ENCODE peak calls at places on chromosomes 12 and 14, in four cellular contexts. V, E, Q and C are unnamed samples.

GRCh38 chr12:118034429-118035193 is 18.1 kb downstream of the RFC5 start:
- DNase-seq in V (no peak), E (peak; percentile 60), Q (no peak), C (no peak)

GRCh38 chr12:13982010-13982409 is 608 bp upstream of the GRIN2B start:
- DNase-seq in V (no peak), E (no peak), Q (no peak), C (no peak)

GRCh38 chr14:99946652-99947489 is 118.4 kb upstream of the EVL start:
- DNase-seq in V (no peak), E (no peak), Q (no peak), C (no peak)

GRCh38 chr12:3679831-3680230 is 73.1 kb downstream of the CRACR2A start:
- DNase-seq in V (no peak), E (no peak), Q (no peak), C (no peak)

GRCh38 chr14:60035177-60035576 is 56.5 kb upstream of the PCNX4 start:
- DNase-seq in V (no peak), E (no peak), Q (no peak), C (no peak)

GRCh38 chr14:90573385-90574105 is 176.7 kb downstream of the CALM1 start:
- DNase-seq in V (no peak), E (no peak), Q (no peak), C (no peak)

GRCh38 chr12:132908145-132909029 is 21.0 kb upstream of the CHFR start:
- DNase-seq in V (peak; percentile 98), E (peak; percentile 94), Q (peak; percentile 85), C (peak; percentile 91)

GRCh38 chr14:34718750-34719304 is 4.4 kb upstream of the CFL2 start:
- DNase-seq in V (no peak), E (peak; percentile 74), Q (no peak), C (no peak)

GRCh38 chr12:104072099-104072498 is 7.8 kb downstream of the HCFC2 start:
- DNase-seq in V (no peak), E (peak; percentile 50), Q (no peak), C (no peak)

GRCh38 chr12:6229823-6230222 is 29.6 kb downstream of the CD9 start:
- DNase-seq in V (peak; percentile 91), E (peak; percentile 97), Q (no peak), C (no peak)

GRCh38 chr12:120858306-120859088 is 45.7 kb downstream of the SPPL3 start:
- DNase-seq in V (no peak), E (no peak), Q (no peak), C (no peak)

GRCh38 chr12:113002155-113002554 is 23.8 kb downstream of the OAS2 start:
- DNase-seq in V (no peak), E (no peak), Q (no peak), C (no peak)

GRCh38 chr14:53715390-53715730 is 241.3 kb downstream of the BMP4 start:
- DNase-seq in V (no peak), E (peak; percentile 28), Q (peak; percentile 73), C (peak; percentile 65)

GRCh38 chr14:102786758-102787157 is 9.5 kb downstream of the TRAF3 start:
- DNase-seq in V (no peak), E (peak; percentile 47), Q (no peak), C (no peak)

GRCh38 chr12:117842630-117843029 is 126.2 kb downstream of the KSR2 start:
- DNase-seq in V (no peak), E (no peak), Q (no peak), C (no peak)

GRCh38 chr12:80509781-80510556 is 65.9 kb downstream of the PTPRQ start:
- DNase-seq in V (no peak), E (peak; percentile 87), Q (no peak), C (no peak)

GRCh38 chr14:29892327-29892726 is 35.3 kb downstream of the PRKD1 start:
- DNase-seq in V (no peak), E (peak; percentile 13), Q (no peak), C (no peak)

GRCh38 chr14:44374906-44375305 is 132.2 kb downstream of the FSCB start:
- DNase-seq in V (no peak), E (no peak), Q (no peak), C (no peak)

GRCh38 chr14:87000071-87000470 is 992.9 kb downstream of the GALC start:
- DNase-seq in V (no peak), E (no peak), Q (no peak), C (no peak)

GRCh38 chr12:3972576-3972975 is 99.4 kb upstream of the PARP11 start:
- DNase-seq in V (no peak), E (no peak), Q (no peak), C (no peak)

GRCh38 chr14:95389471-95390011 is 69.8 kb upstream of the CLMN start:
- DNase-seq in V (peak; percentile 94), E (no peak), Q (no peak), C (no peak)

GRCh38 chr14:91997492-91997891 is 42.4 kb downstream of the TRIP11 start:
- DNase-seq in V (no peak), E (peak; percentile 28), Q (no peak), C (no peak)

GRCh38 chr12:78959556-78959955 is 95.0 kb downstream of the SYT1 start:
- DNase-seq in V (no peak), E (no peak), Q (no peak), C (no peak)

GRCh38 chr14:51304428-51304827 is 64.4 kb downstream of the TMX1 start:
- DNase-seq in V (no peak), E (peak; percentile 80), Q (peak; percentile 58), C (peak; percentile 68)

GRCh38 chr12:53804429-53804828 is 52.6 kb upstream of the CISTR start:
- DNase-seq in V (no peak), E (no peak), Q (no peak), C (no peak)

GRCh38 chr12:53805067-53805466 is 53.3 kb upstream of the CISTR start:
- DNase-seq in V (no peak), E (peak; percentile 64), Q (no peak), C (no peak)

GRCh38 chr12:53805801-53806200 is 54.0 kb upstream of the CISTR start:
- DNase-seq in V (no peak), E (peak; percentile 55), Q (no peak), C (peak; percentile 21)

GRCh38 chr12:53803194-53803593 is 51.4 kb upstream of the CISTR start:
- DNase-seq in V (no peak), E (no peak), Q (no peak), C (no peak)

GRCh38 chr12:53803703-53804102 is 51.9 kb upstream of the CISTR start:
- DNase-seq in V (no peak), E (no peak), Q (no peak), C (no peak)
- H3K4me3 ChIP-seq in V (no peak overlapping the region), E (no peak overlapping the region), Q (no peak overlapping the region), C (no peak overlapping the region)

GRCh38 chr12:57838594-57839302 is 7.8 kb downstream of the CTDSP2 start:
- DNase-seq in V (no peak), E (peak; percentile 39), Q (no peak), C (no peak)
- H3K4me3 ChIP-seq in V (peak overlapping the region; percentile 43), E (no peak overlapping the region), Q (no peak overlapping the region), C (no peak overlapping the region)

GRCh38 chr14:75487155-75487671 is 35.1 kb upstream of the BATF start:
- DNase-seq in V (no peak), E (no peak), Q (peak; percentile 25), C (peak; percentile 31)

GRCh38 chr14:75486317-75486716 is 36.0 kb upstream of the BATF start:
- DNase-seq in V (no peak), E (no peak), Q (no peak), C (no peak)

GRCh38 chr14:75482366-75482765 is 39.9 kb upstream of the BATF start:
- DNase-seq in V (no peak), E (no peak), Q (no peak), C (no peak)

GRCh38 chr14:75489480-75489837 is 32.8 kb upstream of the BATF start:
- DNase-seq in V (no peak), E (no peak), Q (no peak), C (no peak)

GRCh38 chr14:75484711-75485429 is 37.4 kb upstream of the BATF start:
- DNase-seq in V (no peak), E (no peak), Q (no peak), C (no peak)
- H3K4me3 ChIP-seq in V (no peak overlapping the region), E (no peak overlapping the region), Q (no peak overlapping the region), C (no peak overlapping the region)

GRCh38 chr12:62469704-62470103 is 3.1 kb downstream of the MON2 start:
- DNase-seq in V (no peak), E (no peak), Q (no peak), C (no peak)
- H3K4me3 ChIP-seq in V (no peak overlapping the region), E (no peak overlapping the region), Q (no peak overlapping the region), C (no peak overlapping the region)

DNA sequence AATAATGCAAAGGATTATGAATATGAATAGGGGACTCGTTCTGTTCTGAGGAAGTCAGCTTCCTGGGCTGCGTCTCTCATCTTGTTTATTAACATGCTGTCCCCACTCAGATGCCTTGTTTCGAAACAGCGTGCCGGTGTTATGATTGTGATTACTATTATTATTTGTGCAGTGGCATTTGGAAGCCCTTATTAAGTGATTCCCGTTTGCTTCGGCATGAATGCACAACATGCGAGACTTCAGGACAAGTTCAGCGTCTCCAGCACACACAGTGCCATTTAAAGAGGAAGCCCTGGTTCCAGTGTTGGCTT is 181.1 kb downstream of the AACS start:
- DNase-seq in V (no peak), E (no peak), Q (no peak), C (no peak)
- H3K4me3 ChIP-seq in V (no peak overlapping the region), E (no peak overlapping the region), Q (no peak overlapping the region), C (no peak overlapping the region)

GRCh38 chr12:127560041-127560478 is 706.9 kb upstream of the TMEM132C start:
- DNase-seq in V (no peak), E (no peak), Q (no peak), C (no peak)
- H3K4me3 ChIP-seq in V (no peak overlapping the region), E (no peak overlapping the region), Q (no peak overlapping the region), C (no peak overlapping the region)

GRCh38 chr12:30794591-30795409 is 40.0 kb upstream of the CAPRIN2 start:
- DNase-seq in V (no peak), E (peak; percentile 85), Q (no peak), C (peak; percentile 67)

GRCh38 chr12:30794020-30794419 is 39.3 kb upstream of the CAPRIN2 start:
- DNase-seq in V (no peak), E (no peak), Q (no peak), C (no peak)

GRCh38 chr12:30795660-30796507 is 41.1 kb upstream of the CAPRIN2 start:
- DNase-seq in V (peak; percentile 78), E (peak; percentile 80), Q (no peak), C (no peak)

GRCh38 chr12:30796508-30796780 is 41.7 kb upstream of the CAPRIN2 start:
- DNase-seq in V (peak; percentile 66), E (peak; percentile 67), Q (no peak), C (no peak)

GRCh38 chr12:30795410-30795659 is 40.6 kb upstream of the CAPRIN2 start:
- DNase-seq in V (no peak), E (no peak), Q (no peak), C (no peak)
- H3K4me3 ChIP-seq in V (peak overlapping the region; percentile 70), E (peak overlapping the region; percentile 61), Q (peak overlapping the region; percentile 76), C (peak overlapping the region; percentile 66)

DNA sequence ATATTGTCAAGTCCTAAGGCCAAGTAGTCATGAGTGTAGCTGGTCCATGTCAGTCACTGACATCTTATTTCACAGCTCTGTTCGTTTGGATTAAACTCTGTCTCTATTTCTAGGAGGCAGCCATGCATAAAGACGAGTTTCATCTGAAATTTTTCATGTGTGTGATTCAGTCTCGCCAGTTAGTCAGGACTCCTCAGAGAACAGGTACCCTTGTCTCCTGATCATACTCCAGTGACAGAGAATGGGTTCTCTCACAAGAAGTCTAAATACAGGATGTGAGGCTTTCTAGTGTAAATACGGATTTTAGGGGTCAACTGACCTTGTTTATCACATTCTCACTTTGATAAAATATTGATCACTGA is 1.4 kb upstream of the SENP1 start:
- DNase-seq in V (no peak), E (no peak), Q (no peak), C (no peak)
- H3K4me3 ChIP-seq in V (no peak overlapping the region), E (no peak overlapping the region), Q (no peak overlapping the region), C (no peak overlapping the region)

GRCh38 chr12:1532796-1533195 is 61.6 kb downstream of the FBXL14 start:
- DNase-seq in V (no peak), E (no peak), Q (no peak), C (no peak)
- H3K4me3 ChIP-seq in V (no peak overlapping the region), E (no peak overlapping the region), Q (no peak overlapping the region), C (no peak overlapping the region)